ENCODE peak calls at places on chromosomes 2 and 18, in five cellular contexts. H is HL-60, V is spleen, Z is A549, S is skeletal muscle cell. B is an unnamed sample.
A peak's percentile ranks its signal among the peaks of the same experiment; 100 is the strongest.

GRCh38 chr2:38991899-38992298 is 102.2 kb downstream of the ARHGEF33 start:
- DNase-seq in H (no peak), V (no peak), Z (no peak), S (no peak), B (no peak)

GRCh38 chr18:26309283-26309682 is 83.0 kb downstream of the TAF4B start:
- DNase-seq in H (no peak), V (no peak), Z (no peak), S (no peak), B (peak; percentile 45)

GRCh38 chr2:95063401-95063958 is 38.0 kb downstream of the MAL start:
- DNase-seq in H (no peak), V (peak; percentile 47), Z (no peak), S (no peak), B (no peak)

GRCh38 chr18:58388736-58389135 is 240.2 kb downstream of the ALPK2 start:
- DNase-seq in H (no peak), V (no peak), Z (no peak), S (no peak), B (no peak)

GRCh38 chr2:181904022-181904632 is 12.6 kb downstream of the ITPRID2 start:
- DNase-seq in H (no peak), V (no peak), Z (peak; percentile 39), S (no peak), B (peak; percentile 66)

GRCh38 chr2:95722331-95722730 is 130.5 kb downstream of the TRIM43 start:
- DNase-seq in H (no peak), V (no peak), Z (no peak), S (no peak), B (no peak)

GRCh38 chr2:115161531-115162453 is 719.4 kb downstream of the DPP10 start:
- DNase-seq in H (no peak), V (no peak), Z (no peak), S (no peak), B (no peak)

GRCh38 chr18:44079602-44080001 is 601.1 kb upstream of the SETBP1 start:
- DNase-seq in H (no peak), V (no peak), Z (no peak), S (peak; percentile 55), B (peak; percentile 81)

GRCh38 chr2:10614940-10615339 is 74.8 kb downstream of the NOL10 start:
- DNase-seq in H (no peak), V (no peak), Z (no peak), S (no peak), B (no peak)

GRCh38 chr2:42663828-42664227 is 95.4 kb downstream of the MTA3 start:
- DNase-seq in H (no peak), V (no peak), Z (no peak), S (no peak), B (no peak)

GRCh38 chr2:10283106-10284062 is 19.3 kb upstream of the HPCAL1 start:
- DNase-seq in H (peak; percentile 85), V (no peak), Z (peak; percentile 87), S (peak; percentile 60), B (peak; percentile 59)

GRCh38 chr2:100891911-100892642 is 72.1 kb downstream of the NPAS2 start:
- DNase-seq in H (no peak), V (no peak), Z (peak; percentile 63), S (no peak), B (peak; percentile 83)

DNA sequence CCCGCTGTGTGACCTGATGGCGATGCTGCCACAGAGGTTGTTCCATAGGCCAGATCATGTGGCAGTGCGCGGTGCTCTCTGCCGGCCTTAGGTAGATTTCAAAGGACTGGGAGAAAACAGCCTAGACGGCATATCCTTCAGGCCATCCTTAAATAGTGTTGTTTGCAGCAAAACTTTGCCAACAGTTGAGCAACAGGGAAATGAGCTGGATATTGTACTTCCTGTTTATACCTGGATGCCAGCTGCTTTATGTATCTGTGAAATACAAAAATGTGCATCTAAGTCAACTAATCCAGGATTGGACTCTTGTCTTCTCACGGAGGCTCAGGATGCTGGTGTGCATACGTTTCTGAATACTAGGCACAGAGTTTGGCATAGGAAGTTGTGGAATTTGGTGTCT is 107.1 kb downstream of the EML6 start:
- DNase-seq in H (no peak), V (no peak), Z (no peak), S (no peak), B (peak; percentile 45)
- H3K4me3 ChIP-seq in H (no peak overlapping the region), V (no peak overlapping the region), Z (no peak overlapping the region), S (no peak overlapping the region), B (no peak overlapping the region)

GRCh38 chr2:27445155-27445554 is 3.0 kb downstream of the KRTCAP3 start:
- DNase-seq in H (no peak), V (no peak), Z (no peak), S (no peak), B (no peak)
- H3K4me3 ChIP-seq in H (no peak overlapping the region), V (no peak overlapping the region), Z (no peak overlapping the region), S (no peak overlapping the region), B (no peak overlapping the region)

DNA sequence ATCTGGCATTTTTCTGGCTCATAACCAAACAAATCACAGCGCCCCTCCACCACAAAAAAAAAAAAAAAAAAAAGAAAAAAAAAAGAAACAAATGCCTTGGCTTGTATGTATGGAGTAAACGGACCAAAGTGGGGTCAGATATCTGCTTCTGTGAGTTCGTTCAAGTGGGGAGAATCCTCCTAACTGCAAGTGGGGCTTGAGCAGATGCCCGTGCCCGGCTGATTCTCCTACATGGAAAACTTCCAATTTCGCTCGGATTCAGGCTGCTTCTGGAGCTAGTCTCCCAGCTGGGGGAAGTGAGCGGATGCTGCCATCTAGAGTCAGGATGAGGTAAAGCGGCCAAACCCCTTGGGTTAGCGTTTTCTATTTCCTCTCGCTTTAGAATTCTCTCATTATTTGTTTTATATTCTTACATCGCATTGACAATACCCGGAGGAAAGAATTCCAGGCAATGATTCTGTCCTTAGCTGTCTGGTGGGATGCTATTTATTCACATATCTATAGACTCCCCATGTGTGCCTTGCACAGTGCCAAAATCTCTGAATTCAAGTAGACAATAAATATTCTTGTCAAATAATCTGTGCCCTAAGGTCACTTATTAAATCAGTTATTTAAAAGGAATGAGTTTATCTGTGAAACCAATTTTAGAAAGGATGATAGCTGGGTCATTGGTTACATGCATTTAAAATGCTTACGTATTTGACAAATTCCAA is 95.4 kb downstream of the CD8B2 start:
- DNase-seq in H (no peak), V (peak; percentile 79), Z (peak; percentile 77), S (peak; percentile 36), B (peak; percentile 82)
- H3K4me3 ChIP-seq in H (no peak overlapping the region), V (peak overlapping the region; percentile 24), Z (peak overlapping the region; percentile 41), S (peak overlapping the region; percentile 43), B (peak overlapping the region; percentile 33)

DNA sequence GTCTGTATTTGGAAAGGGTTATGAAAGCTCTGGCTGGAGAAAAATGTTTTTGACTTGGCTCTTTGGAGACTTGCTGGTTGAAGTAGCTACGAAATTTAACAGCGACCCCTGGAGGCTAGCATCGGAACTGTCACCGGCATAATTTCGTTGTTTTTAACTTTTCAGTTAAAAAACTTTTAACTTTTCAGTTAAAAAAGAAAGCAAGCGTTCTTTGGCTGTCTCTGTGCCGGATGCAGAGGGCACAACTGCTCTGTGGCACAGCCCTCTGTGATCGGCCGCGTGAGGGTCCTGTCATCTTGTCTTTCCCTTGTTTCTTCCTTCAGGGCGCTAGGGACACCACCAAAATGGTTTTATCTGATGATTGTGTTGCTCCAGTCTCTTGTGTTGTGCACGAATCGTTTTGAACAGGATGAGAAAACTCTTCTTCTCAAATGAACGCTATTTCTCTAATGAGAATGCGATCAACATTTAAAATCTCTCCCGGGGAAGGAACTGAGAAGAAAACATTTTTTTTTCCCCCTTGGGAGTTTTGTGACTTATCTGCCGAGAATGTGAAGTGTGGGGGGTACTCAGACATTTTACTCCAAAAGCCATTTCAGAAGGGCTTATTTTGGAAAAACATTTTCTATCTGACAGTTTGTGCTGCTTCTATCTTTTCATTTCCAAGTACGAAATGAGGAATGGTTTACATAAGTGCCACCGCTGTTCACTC is 57.1 kb downstream of the ADCYAP1 start:
- DNase-seq in H (peak; percentile 11), V (no peak), Z (peak; percentile 14), S (no peak), B (peak; percentile 73)
- H3K4me3 ChIP-seq in H (no peak overlapping the region), V (no peak overlapping the region), Z (no peak overlapping the region), S (peak overlapping the region; percentile 52), B (peak overlapping the region; percentile 51)

GRCh38 chr18:9016819-9017169 is 85.7 kb upstream of the NDUFV2 start:
- DNase-seq in H (no peak), V (no peak), Z (no peak), S (peak; percentile 11), B (peak; percentile 74)
- H3K4me3 ChIP-seq in H (no peak overlapping the region), V (peak overlapping the region; percentile 29), Z (peak overlapping the region; percentile 22), S (peak overlapping the region; percentile 5), B (peak overlapping the region; percentile 26)

GRCh38 chr2:214830794-214831346 is 21.4 kb upstream of the BARD1 start:
- DNase-seq in H (no peak), V (no peak), Z (peak; percentile 26), S (no peak), B (peak; percentile 49)
- H3K4me3 ChIP-seq in H (no peak overlapping the region), V (no peak overlapping the region), Z (no peak overlapping the region), S (no peak overlapping the region), B (no peak overlapping the region)

DNA sequence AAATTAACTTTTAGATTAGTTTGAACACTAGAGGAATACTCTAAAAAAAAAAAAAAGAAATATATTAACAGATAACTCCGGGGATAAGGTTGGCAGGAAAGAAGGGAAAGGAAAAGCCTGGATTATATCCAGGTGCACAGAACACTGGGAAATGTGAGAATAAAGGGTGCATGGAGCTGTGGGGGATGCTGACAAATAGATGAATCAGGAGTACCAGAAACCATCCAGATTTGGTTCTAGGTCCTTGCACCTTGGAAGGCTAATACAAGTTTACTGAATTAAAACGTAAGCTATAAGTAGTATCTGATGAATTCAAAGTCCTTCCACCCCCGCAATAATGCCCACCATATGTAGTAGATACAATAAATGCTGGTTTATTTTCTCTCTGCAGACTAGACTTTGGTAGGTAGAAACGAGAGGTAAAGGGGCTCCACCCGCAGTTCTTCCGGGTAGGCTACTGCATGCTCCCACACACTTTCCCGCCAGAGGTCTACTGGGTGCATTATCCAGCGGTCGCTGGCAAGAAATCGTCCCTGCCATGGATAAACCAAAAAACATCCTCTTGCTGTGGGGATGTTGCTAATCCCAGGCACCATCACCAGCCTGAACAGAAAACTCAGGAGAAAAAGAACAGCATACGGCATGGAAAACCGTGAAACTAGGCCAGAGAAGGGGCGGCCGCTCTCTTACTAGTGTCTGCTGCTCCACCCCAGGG is 1.6 kb downstream of the CNRIP1 start:
- DNase-seq in H (no peak), V (no peak), Z (no peak), S (no peak), B (peak; percentile 6)
- H3K4me3 ChIP-seq in H (no peak overlapping the region), V (peak overlapping the region; percentile 71), Z (no peak overlapping the region), S (peak overlapping the region; percentile 88), B (peak overlapping the region; percentile 86)

GRCh38 chr2:46922049-46922448 is 6.4 kb upstream of the MCFD2 start:
- DNase-seq in H (no peak), V (no peak), Z (no peak), S (no peak), B (peak; percentile 60)
- H3K4me3 ChIP-seq in H (no peak overlapping the region), V (no peak overlapping the region), Z (no peak overlapping the region), S (no peak overlapping the region), B (no peak overlapping the region)